ENCODE peak calls at places on chromosomes 1 and 21, in seven cellular contexts. K, M, U, R, Z, V and E are unnamed samples.

GRCh38 chr1:113415256-113416189 is 25.2 kb downstream of the MAGI3 start:
- DNase-seq in U (no peak), V (no peak), Z (no peak), R (no peak), K (no peak), M (no peak), E (no peak)

GRCh38 chr21:32878654-32879053 is 107.1 kb upstream of the PAXBP1 start:
- DNase-seq in R (no peak), V (no peak), Z (no peak), K (no peak), U (no peak), M (no peak), E (no peak)

GRCh38 chr1:2777428-2778219 is 23.9 kb downstream of the TTC34 start:
- DNase-seq in V (no peak), U (no peak), M (no peak), K (no peak), Z (no peak), R (peak; percentile 45), E (no peak)

GRCh38 chr1:200867018-200867811 is 5.6 kb upstream of the GPR25 start:
- DNase-seq in M (no peak), R (no peak), K (no peak), Z (peak; percentile 61), U (no peak), V (peak; percentile 27), E (no peak)

GRCh38 chr1:50595874-50596273 is 172.6 kb upstream of the DMRTA2 start:
- DNase-seq in K (no peak), V (no peak), U (no peak), M (no peak), R (no peak), Z (no peak), E (no peak)

GRCh38 chr1:81114191-81114590 is 686.5 kb upstream of the ADGRL2 start:
- DNase-seq in V (no peak), Z (no peak), M (no peak), U (no peak), K (no peak), R (no peak), E (no peak)

GRCh38 chr1:103058393-103058792 is 49.9 kb downstream of the COL11A1 start:
- DNase-seq in U (no peak), Z (no peak), R (no peak), M (no peak), K (no peak), V (no peak), E (no peak)

GRCh38 chr1:58804853-58805252 is 21.0 kb upstream of the JUN start:
- DNase-seq in U (no peak), R (no peak), V (no peak), K (no peak), Z (no peak), M (peak; percentile 41), E (no peak)

GRCh38 chr1:167454304-167454928 is 63.9 kb downstream of the CD247 start:
- DNase-seq in K (no peak), Z (no peak), U (no peak), V (no peak), R (no peak), M (no peak), E (peak; percentile 35)

GRCh38 chr1:90721210-90722194 is 4.4 kb upstream of the BARHL2 start:
- DNase-seq in K (no peak), R (no peak), Z (peak; percentile 41), U (peak; percentile 52), V (peak; percentile 25), M (peak; percentile 86), E (peak; percentile 68)

GRCh38 chr21:38268859-38269566 is 12.2 kb downstream of the KCNJ15 start:
- DNase-seq in V (no peak), K (no peak), M (no peak), U (no peak), Z (no peak), R (no peak), E (no peak)

GRCh38 chr1:46137901-46138300 is 5.5 kb upstream of the PIK3R3 start:
- DNase-seq in R (no peak), K (no peak), M (no peak), Z (peak; percentile 76), V (peak; percentile 67), U (no peak), E (no peak)

GRCh38 chr1:220775238-220775853 is 11.4 kb upstream of the MTARC1 start:
- DNase-seq in U (no peak), M (peak; percentile 75), K (no peak), V (no peak), Z (no peak), R (no peak), E (peak; percentile 59)

GRCh38 chr1:247437551-247438535 is 20.1 kb downstream of the OR2B11 start:
- DNase-seq in R (no peak), K (no peak), V (no peak), Z (no peak), U (no peak), M (no peak), E (no peak)

GRCh38 chr21:37534431-37534830 is 167.9 kb downstream of the DYRK1A start:
- DNase-seq in R (no peak), U (no peak), M (no peak), V (no peak), K (no peak), Z (no peak), E (no peak)

GRCh38 chr1:86195281-86195680 is 38.7 kb upstream of the COL24A1 start:
- DNase-seq in U (no peak), M (no peak), Z (no peak), K (no peak), V (no peak), R (no peak), E (no peak)

GRCh38 chr1:37515185-37516034 is 844 bp upstream of the MEAF6 start:
- DNase-seq in R (no peak), V (no peak), K (no peak), Z (no peak), U (no peak), M (no peak), E (no peak)

GRCh38 chr1:201741763-201742342 is 87.1 kb upstream of the IPO9 start:
- DNase-seq in R (no peak), M (no peak), V (no peak), K (no peak), U (no peak), Z (no peak), E (no peak)

GRCh38 chr1:22139066-22139594 is 3.8 kb downstream of the WNT4 start:
- DNase-seq in U (no peak), Z (no peak), V (no peak), K (no peak), R (no peak), M (no peak), E (no peak)

GRCh38 chr1:63746129-63746864 is 27.5 kb upstream of the ROR1 start:
- DNase-seq in M (no peak), Z (peak; percentile 95), V (peak; percentile 97), U (no peak), K (no peak), R (peak; percentile 62), E (no peak)

GRCh38 chr21:46161180-46161799 is 5.9 kb upstream of the FTCD start:
- DNase-seq in Z (no peak), U (no peak), R (peak; percentile 74), V (no peak), K (no peak), M (no peak), E (peak; percentile 6)

GRCh38 chr1:201930803-201931202 is 15.5 kb downstream of the LMOD1 start:
- DNase-seq in U (no peak), K (no peak), R (no peak), Z (no peak), M (no peak), V (no peak), E (no peak)

DNA sequence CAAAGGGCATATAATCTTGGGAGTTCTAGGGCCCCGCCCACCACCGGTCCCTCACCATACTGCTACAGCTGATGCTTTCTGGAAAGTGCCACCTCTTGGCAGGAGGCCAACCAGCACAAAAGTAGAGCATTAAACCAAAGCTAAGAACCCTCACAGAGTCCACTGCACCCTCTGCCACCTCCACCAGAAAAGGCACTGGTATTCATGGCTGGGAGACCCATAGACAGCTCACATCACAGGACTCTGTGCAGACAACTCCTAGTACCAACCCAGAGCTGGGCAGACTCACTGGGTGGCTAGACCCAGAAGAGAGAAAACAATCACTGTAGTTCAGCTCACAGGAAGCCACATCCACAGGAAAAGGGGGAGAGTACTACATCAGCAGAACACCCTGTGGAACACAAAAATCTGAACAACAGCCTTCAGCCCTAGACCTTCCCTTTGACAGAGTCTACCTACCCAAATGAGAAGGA is 10.8 kb downstream of the THEM4 start:
- DNase-seq in V (no peak), K (peak; percentile 26), M (no peak), Z (no peak), U (no peak), R (no peak), E (no peak)
- H3K27ac ChIP-seq in V (no peak overlapping the region), K (no peak overlapping the region), M (no peak overlapping the region), Z (no peak overlapping the region), U (no peak overlapping the region), R (peak overlapping the region; percentile 68), E (no peak overlapping the region)

GRCh38 chr1:198234511-198235251 is 77.9 kb downstream of the NEK7 start:
- DNase-seq in R (no peak), V (peak; percentile 62), K (no peak), U (no peak), Z (peak; percentile 70), M (no peak), E (peak; percentile 88)
- H3K27ac ChIP-seq in R (no peak overlapping the region), V (peak overlapping the region; percentile 51), K (no peak overlapping the region), U (peak overlapping the region; percentile 56), Z (peak overlapping the region; percentile 77), M (no peak overlapping the region), E (peak overlapping the region; percentile 59)

GRCh38 chr21:36483095-36483494 is 3.2 kb upstream of the CLDN14 start:
- DNase-seq in K (no peak), U (no peak), M (no peak), Z (no peak), V (no peak), R (no peak), E (no peak)
- H3K27ac ChIP-seq in K (no peak overlapping the region), U (no peak overlapping the region), M (no peak overlapping the region), Z (no peak overlapping the region), V (no peak overlapping the region), R (no peak overlapping the region), E (no peak overlapping the region)

GRCh38 chr1:240280560-240281322 is 189.1 kb downstream of the FMN2 start:
- DNase-seq in R (no peak), U (no peak), K (no peak), V (no peak), M (no peak), Z (peak; percentile 45), E (no peak)

GRCh38 chr1:240284656-240285427 is 193.2 kb downstream of the FMN2 start:
- DNase-seq in K (no peak), R (no peak), M (no peak), U (no peak), V (no peak), Z (no peak), E (no peak)

GRCh38 chr1:240282061-240282830 is 190.6 kb downstream of the FMN2 start:
- DNase-seq in U (no peak), M (no peak), K (no peak), V (no peak), Z (peak; percentile 45), R (no peak), E (no peak)

GRCh38 chr1:240287722-240288121 is 196.0 kb downstream of the FMN2 start:
- DNase-seq in Z (no peak), U (no peak), M (no peak), R (no peak), K (no peak), V (no peak), E (no peak)

DNA sequence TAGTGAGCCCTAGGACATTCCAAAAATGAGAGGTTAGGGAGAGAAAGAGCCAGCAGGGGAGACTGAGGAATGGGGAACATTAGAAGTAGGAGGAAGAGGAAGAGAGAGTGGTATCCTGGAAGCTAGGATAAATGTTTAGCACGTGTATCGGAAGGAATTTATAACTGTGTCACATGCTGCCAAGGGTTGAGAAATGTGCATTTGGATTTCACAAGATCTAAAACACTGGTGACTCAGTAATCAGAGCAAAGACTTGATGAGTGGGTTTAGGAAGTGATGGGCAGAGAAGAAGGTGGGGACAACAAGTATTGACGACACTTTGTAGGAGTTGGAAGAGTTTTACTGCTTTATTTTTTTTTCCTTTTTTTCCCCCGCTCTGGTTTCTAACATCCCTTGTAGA is 193.9 kb downstream of the FMN2 start:
- DNase-seq in V (peak; percentile 54), Z (peak; percentile 65), U (no peak), M (no peak), R (no peak), K (no peak), E (no peak)
- H3K27ac ChIP-seq in V (peak overlapping the region; percentile 36), Z (peak overlapping the region; percentile 13), U (no peak overlapping the region), M (no peak overlapping the region), R (no peak overlapping the region), K (no peak overlapping the region), E (no peak overlapping the region)